ENCODE peak calls at places on chromosome 17, in six cellular contexts. G is esophagus squamous epithelium, W is A549, M is stomach, A is HCT116, O is IMR-90. F is an unnamed sample.

GRCh38 chr17:81713556-81714411 is 1.7 kb downstream of the SLC25A10 start:
- DNase-seq in G (no peak), W (no peak), M (peak; percentile 74), A (no peak), O (no peak), F (no peak)

GRCh38 chr17:3890082-3890892 is 2.6 kb downstream of the CAMKK1 start:
- DNase-seq in G (no peak), W (peak; percentile 90), M (peak; percentile 41), A (peak; percentile 52), O (peak; percentile 91), F (no peak)

GRCh38 chr17:75783069-75783783 is 1.4 kb upstream of the UNK start:
- DNase-seq in G (no peak), W (peak; percentile 59), M (no peak), A (peak; percentile 80), O (peak; percentile 64), F (no peak)

GRCh38 chr17:57902117-57902799 is 52.4 kb upstream of the MRPS23 start:
- DNase-seq in G (no peak), W (no peak), M (no peak), A (no peak), O (no peak), F (no peak)

GRCh38 chr17:66711403-66711802 is 123.5 kb upstream of the CACNG5 start:
- DNase-seq in G (no peak), W (no peak), M (no peak), A (no peak), O (no peak), F (peak; percentile 16)

GRCh38 chr17:15463363-15463762 is 4.1 kb downstream of the CDRT4 start:
- DNase-seq in G (no peak), W (peak; percentile 44), M (peak; percentile 41), A (no peak), O (peak; percentile 92), F (no peak)

GRCh38 chr17:10059684-10060211 is 138.7 kb downstream of the GAS7 start:
- DNase-seq in G (no peak), W (no peak), M (no peak), A (no peak), O (peak; percentile 15), F (no peak)

GRCh38 chr17:61413654-61414133 is 14.1 kb downstream of the TBX2 start:
- DNase-seq in G (no peak), W (no peak), M (peak; percentile 8), A (no peak), O (no peak), F (peak; percentile 77)

GRCh38 chr17:18158022-18158600 is 25.5 kb upstream of the ALKBH5 start:
- DNase-seq in G (peak; percentile 79), W (peak; percentile 84), M (peak; percentile 96), A (peak; percentile 86), O (peak; percentile 85), F (no peak)

GRCh38 chr17:41895617-41896016 is 23.1 kb downstream of the ACLY start:
- DNase-seq in G (no peak), W (no peak), M (no peak), A (no peak), O (peak; percentile 27), F (no peak)

GRCh38 chr17:43983515-43984411 is 20.7 kb upstream of the NAGS start:
- DNase-seq in G (no peak), W (peak; percentile 34), M (peak; percentile 84), A (no peak), O (no peak), F (no peak)

GRCh38 chr17:31248986-31249385 is 48.1 kb downstream of the OMG start:
- DNase-seq in G (no peak), W (no peak), M (no peak), A (no peak), O (peak; percentile 78), F (no peak)

GRCh38 chr17:77489898-77490265 is 349.1 kb downstream of the SEC14L1 start:
- DNase-seq in G (no peak), W (no peak), M (peak; percentile 86), A (no peak), O (no peak), F (no peak)

GRCh38 chr17:66975614-66976378 is 11.3 kb downstream of the CACNG4 start:
- DNase-seq in G (no peak), W (peak; percentile 60), M (peak; percentile 44), A (peak; percentile 48), O (no peak), F (no peak)

GRCh38 chr17:58318627-58319180 is 9.9 kb downstream of the TSPOAP1 start:
- DNase-seq in G (no peak), W (no peak), M (no peak), A (no peak), O (no peak), F (no peak)

GRCh38 chr17:72422505-72423285 is 301.9 kb downstream of the SOX9 start:
- DNase-seq in G (no peak), W (peak; percentile 97), M (peak; percentile 50), A (peak; percentile 95), O (peak; percentile 92), F (no peak)

GRCh38 chr17:32104158-32104557 is 38.1 kb upstream of the RHOT1 start:
- DNase-seq in G (no peak), W (no peak), M (no peak), A (no peak), O (no peak), F (peak; percentile 40)

GRCh38 chr17:4833941-4834501 is 881 bp downstream of the MINK1 start:
- DNase-seq in G (no peak), W (peak; percentile 26), M (no peak), A (no peak), O (peak; percentile 80), F (no peak)

GRCh38 chr17:31273511-31273910 is 23.5 kb downstream of the OMG start:
- DNase-seq in G (no peak), W (no peak), M (no peak), A (no peak), O (no peak), F (no peak)

GRCh38 chr17:236641-237405 is 55.4 kb upstream of the DOC2B start:
- DNase-seq in G (no peak), W (no peak), M (no peak), A (no peak), O (no peak), F (no peak)

GRCh38 chr17:38315497-38315896 is 18.5 kb downstream of the MRPL45 start:
- DNase-seq in G (no peak), W (no peak), M (no peak), A (no peak), O (no peak), F (no peak)

GRCh38 chr17:47889734-47890529 is 6.1 kb upstream of the SP2 start:
- DNase-seq in G (peak; percentile 49), W (peak; percentile 90), M (peak; percentile 95), A (peak; percentile 78), O (peak; percentile 77), F (no peak)

GRCh38 chr17:54795046-54795445 is 105.6 kb upstream of the TOM1L1 start:
- DNase-seq in G (no peak), W (no peak), M (no peak), A (no peak), O (no peak), F (no peak)

DNA sequence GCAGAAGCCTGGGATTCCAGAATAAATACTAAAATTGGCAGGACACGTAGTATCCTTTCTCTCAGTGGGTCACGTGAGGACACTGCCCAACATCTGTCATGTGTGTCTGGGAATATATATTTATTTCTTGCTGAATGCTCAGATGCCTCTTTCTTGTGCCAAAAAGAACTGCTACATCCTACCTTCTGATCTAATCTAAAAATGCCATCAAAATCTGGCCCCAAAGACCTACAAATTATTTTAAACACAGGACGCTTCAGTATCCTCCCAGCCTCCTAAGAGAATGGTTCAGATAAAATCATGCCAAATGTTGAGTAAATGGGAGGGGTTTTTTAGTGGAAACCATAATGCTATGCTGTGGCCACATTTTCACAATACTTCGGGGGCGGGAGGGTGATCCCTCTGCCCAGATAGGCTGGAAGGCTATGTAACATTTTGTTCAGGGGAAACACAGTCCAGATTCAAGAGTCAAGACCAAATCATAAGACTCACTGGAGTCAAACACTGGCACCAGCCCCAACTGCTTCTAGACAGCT is 22.9 kb upstream of the CORO6 start:
- DNase-seq in G (no peak), W (no peak), M (peak; percentile 42), A (no peak), O (peak; percentile 82), F (no peak)
- TF ChIP-seq POLR2A in G (no peak), W (no peak), M (no peak), A (no peak), O (no peak), F (peak; percentile 4)

GRCh38 chr17:13047016-13047415 is 29.2 kb upstream of the ELAC2 start:
- DNase-seq in G (no peak), W (no peak), M (no peak), A (no peak), O (no peak), F (no peak)

GRCh38 chr17:13046361-13046760 is 28.5 kb upstream of the ELAC2 start:
- DNase-seq in G (no peak), W (no peak), M (no peak), A (no peak), O (no peak), F (no peak)

DNA sequence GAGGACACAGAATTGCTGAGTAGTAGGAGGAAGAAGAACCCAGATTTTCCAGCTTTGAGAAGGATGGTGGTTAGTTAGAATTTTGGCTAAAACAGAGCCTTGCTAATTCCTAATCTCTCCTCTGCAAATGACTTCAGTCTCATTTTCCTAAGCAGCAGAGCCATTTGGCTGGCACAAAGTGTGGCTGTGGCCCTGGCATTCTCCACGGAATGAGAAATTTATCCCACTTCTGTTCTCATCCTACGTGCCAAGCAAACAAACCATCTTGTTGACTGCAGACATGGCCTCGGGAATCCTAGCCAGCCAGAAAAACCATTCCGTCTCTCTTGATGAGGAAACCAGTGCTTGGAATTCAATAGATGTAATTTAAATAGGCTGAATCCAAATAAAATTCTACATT is 34.0 kb upstream of the ELAC2 start:
- DNase-seq in G (no peak), W (no peak), M (no peak), A (no peak), O (no peak), F (no peak)
- TF ChIP-seq POLR2A in G (no peak), W (no peak), M (no peak), A (no peak), O (no peak), F (no peak)

DNA sequence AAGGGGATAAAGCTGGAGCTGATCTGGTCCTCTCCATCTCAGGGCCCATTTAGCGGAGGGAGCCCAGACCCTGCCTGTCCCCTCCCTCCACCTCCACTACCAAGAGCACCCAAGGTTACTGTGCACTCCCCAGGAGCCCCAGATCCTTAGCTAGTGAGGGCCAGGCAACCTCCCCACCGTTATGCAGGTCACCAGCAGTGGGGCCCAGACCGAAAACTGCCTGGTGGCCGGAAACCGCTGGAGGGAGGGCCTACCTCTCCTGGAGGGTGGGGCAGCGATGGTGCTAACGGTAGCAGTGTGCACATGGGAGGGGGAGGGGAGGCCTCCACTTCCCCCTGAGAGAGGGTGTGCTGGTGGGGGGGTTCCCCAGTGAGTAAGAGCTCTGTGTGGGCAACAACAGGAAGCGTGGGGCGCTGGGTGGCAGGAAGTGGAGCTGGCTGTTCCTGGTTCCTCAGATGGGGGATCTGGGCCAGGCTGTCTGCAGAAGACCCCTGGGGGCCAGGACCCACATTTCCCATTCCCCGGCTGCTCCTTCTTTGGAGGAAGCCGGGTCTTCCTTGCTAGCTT is 4.4 kb downstream of the FMNL1 start:
- DNase-seq in G (peak; percentile 80), W (peak; percentile 40), M (peak; percentile 80), A (no peak), O (no peak), F (no peak)
- TF ChIP-seq POLR2A in G (no peak), W (no peak), M (no peak), A (no peak), O (no peak), F (no peak)

DNA sequence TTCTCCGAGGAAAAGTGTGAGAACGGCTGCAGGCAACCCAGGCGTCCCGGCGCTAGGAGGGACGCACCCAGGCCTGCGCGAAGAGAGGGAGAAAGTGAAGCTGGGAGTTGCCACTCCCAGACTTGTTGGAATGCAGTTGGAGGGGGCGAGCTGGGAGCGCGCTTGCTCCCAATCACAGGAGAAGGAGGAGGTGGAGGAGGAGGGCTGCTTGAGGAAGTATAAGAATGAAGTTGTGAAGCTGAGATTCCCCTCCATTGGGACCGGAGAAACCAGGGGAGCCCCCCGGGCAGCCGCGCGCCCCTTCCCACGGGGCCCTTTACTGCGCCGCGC is at the start of gene ERBB2:
- DNase-seq in G (no peak), W (peak; percentile 92), M (peak; percentile 80), A (peak; percentile 57), O (peak; percentile 73), F (no peak)
- TF ChIP-seq POLR2A in G (peak; percentile 82), W (peak; percentile 77), M (no peak), A (peak; percentile 66), O (no peak), F (no peak)

F was measured in vagina.